ENCODE peak calls at places on chromosomes 13 and 19, in four cellular contexts. D is right lobe of liver, W is tibial nerve, Q is fibroblast of lung. P is an unnamed sample.
A peak's percentile ranks its signal among the peaks of the same experiment; 100 is the strongest.

GRCh38 chr19:7670150-7670784 is 1.4 kb downstream of the RETN start:
- DNase-seq in D (no peak), W (no peak), Q (no peak), P (no peak)

GRCh38 chr13:44932171-44932849 is 57.0 kb downstream of the NUFIP1 start:
- DNase-seq in D (no peak), W (no peak), Q (peak; percentile 83), P (no peak)

GRCh38 chr13:22800726-22801401 is 379.9 kb upstream of the SGCG start:
- DNase-seq in D (no peak), W (peak; percentile 45), Q (no peak), P (no peak)

GRCh38 chr19:35822579-35822978 is 9.9 kb upstream of the PRODH2 start:
- DNase-seq in D (no peak), W (no peak), Q (no peak), P (no peak)

GRCh38 chr19:41089955-41090354 is 1.7 kb downstream of the CYP2A13 start:
- DNase-seq in D (no peak), W (no peak), Q (no peak), P (no peak)

GRCh38 chr19:40245506-40246128 is 19.1 kb upstream of the CCNP start:
- DNase-seq in D (peak; percentile 77), W (no peak), Q (no peak), P (no peak)

GRCh38 chr19:35774274-35775045 is 904 bp upstream of the ARHGAP33 start:
- DNase-seq in D (no peak), W (no peak), Q (no peak), P (no peak)

GRCh38 chr13:24670927-24671326 is 9.3 kb upstream of the ATP12A start:
- DNase-seq in D (no peak), W (no peak), Q (peak; percentile 20), P (no peak)

GRCh38 chr19:36771275-36772231 is 1.1 kb downstream of the ZNF850 start:
- DNase-seq in D (peak; percentile 69), W (peak; percentile 36), Q (peak; percentile 94), P (peak; percentile 72)

GRCh38 chr13:41608779-41609178 is 151.4 kb downstream of the RGCC start:
- DNase-seq in D (no peak), W (no peak), Q (peak; percentile 45), P (no peak)

GRCh38 chr13:93875527-93875926 is 604.0 kb downstream of the DCT start:
- DNase-seq in D (no peak), W (no peak), Q (peak; percentile 67), P (peak; percentile 7)

GRCh38 chr13:27359203-27359821 is 65.1 kb upstream of the GTF3A start:
- DNase-seq in D (peak; percentile 69), W (peak; percentile 67), Q (peak; percentile 46), P (no peak)

GRCh38 chr19:41753159-41753558 is 2.2 kb upstream of the CEACAM6 start:
- DNase-seq in D (peak; percentile 67), W (peak; percentile 7), Q (no peak), P (no peak)

GRCh38 chr13:23960566-23961156 is 63.4 kb upstream of the C1QTNF9B start:
- DNase-seq in D (no peak), W (peak; percentile 14), Q (peak; percentile 48), P (no peak)

GRCh38 chr19:48444129-48444932 is 1.5 kb upstream of the GRWD1 start:
- DNase-seq in D (no peak), W (no peak), Q (no peak), P (no peak)

GRCh38 chr19:7673995-7674667 is 2.8 kb upstream of the MCEMP1 start:
- DNase-seq in D (peak; percentile 78), W (peak; percentile 50), Q (peak; percentile 38), P (peak; percentile 56)

GRCh38 chr19:47274891-47275865 is 493 bp downstream of the INAFM1 start:
- DNase-seq in D (peak; percentile 69), W (no peak), Q (peak; percentile 25), P (no peak)

GRCh38 chr19:39111593-39112199 is 13.9 kb upstream of the PAK4 start:
- DNase-seq in D (no peak), W (no peak), Q (no peak), P (peak; percentile 57)

GRCh38 chr13:29964181-29964845 is 113.9 kb upstream of the UBL3 start:
- DNase-seq in D (no peak), W (no peak), Q (no peak), P (no peak)

GRCh38 chr13:39159393-39159792 is 121.1 kb downstream of the NHLRC3 start:
- DNase-seq in D (no peak), W (no peak), Q (no peak), P (no peak)

GRCh38 chr19:1648926-1649541 is 3.4 kb downstream of the TCF3 start:
- DNase-seq in D (no peak), W (no peak), Q (peak; percentile 9), P (no peak)
- H3K27ac ChIP-seq in D (no peak overlapping the region), W (no peak overlapping the region), Q (no peak overlapping the region), P (no peak overlapping the region)

GRCh38 chr13:61898207-61898606 is 482.6 kb upstream of the PCDH20 start:
- DNase-seq in D (no peak), W (no peak), Q (no peak), P (no peak)
- TF ChIP-seq CTCF in D (no peak), W (no peak), Q (no peak), P (no peak)

GRCh38 chr19:49583239-49583638 is 2.1 kb downstream of the PRRG2 start:
- DNase-seq in D (no peak), W (no peak), Q (no peak), P (no peak)

GRCh38 chr19:49580264-49581006 is at the start of gene NOSIP:
- DNase-seq in D (peak; percentile 96), W (peak; percentile 94), Q (peak; percentile 96), P (peak; percentile 91)

GRCh38 chr19:49579947-49580263 is 451 bp downstream of the NOSIP start:
- DNase-seq in D (no peak), W (no peak), Q (no peak), P (no peak)

GRCh38 chr19:49579193-49579592 is 1.2 kb downstream of the NOSIP start:
- DNase-seq in D (no peak), W (no peak), Q (no peak), P (no peak)

GRCh38 chr19:49581007-49581508 is at the start of gene PRRG2:
- DNase-seq in D (no peak), W (no peak), Q (no peak), P (peak; percentile 29)
- H3K27ac ChIP-seq in D (peak within 1 kb of the TSS; percentile 46), W (peak within 1 kb of the TSS; percentile 21), Q (peak within 1 kb of the TSS; percentile 55), P (peak within 1 kb of the TSS; percentile 29)

GRCh38 chr19:51020988-51021651 is 1.6 kb upstream of the KLK10 start:
- DNase-seq in D (no peak), W (peak; percentile 40), Q (peak; percentile 32), P (no peak)
- TF ChIP-seq CTCF in D (peak; percentile 65), W (peak; percentile 35), Q (peak; percentile 49), P (peak; percentile 93)

GRCh38 chr19:32870981-32871451 is 1.4 kb upstream of the SLC7A9 start:
- DNase-seq in D (no peak), W (no peak), Q (no peak), P (no peak)
- H3K27ac ChIP-seq in D (no peak overlapping the region), W (no peak overlapping the region), Q (no peak overlapping the region), P (no peak overlapping the region)

DNA sequence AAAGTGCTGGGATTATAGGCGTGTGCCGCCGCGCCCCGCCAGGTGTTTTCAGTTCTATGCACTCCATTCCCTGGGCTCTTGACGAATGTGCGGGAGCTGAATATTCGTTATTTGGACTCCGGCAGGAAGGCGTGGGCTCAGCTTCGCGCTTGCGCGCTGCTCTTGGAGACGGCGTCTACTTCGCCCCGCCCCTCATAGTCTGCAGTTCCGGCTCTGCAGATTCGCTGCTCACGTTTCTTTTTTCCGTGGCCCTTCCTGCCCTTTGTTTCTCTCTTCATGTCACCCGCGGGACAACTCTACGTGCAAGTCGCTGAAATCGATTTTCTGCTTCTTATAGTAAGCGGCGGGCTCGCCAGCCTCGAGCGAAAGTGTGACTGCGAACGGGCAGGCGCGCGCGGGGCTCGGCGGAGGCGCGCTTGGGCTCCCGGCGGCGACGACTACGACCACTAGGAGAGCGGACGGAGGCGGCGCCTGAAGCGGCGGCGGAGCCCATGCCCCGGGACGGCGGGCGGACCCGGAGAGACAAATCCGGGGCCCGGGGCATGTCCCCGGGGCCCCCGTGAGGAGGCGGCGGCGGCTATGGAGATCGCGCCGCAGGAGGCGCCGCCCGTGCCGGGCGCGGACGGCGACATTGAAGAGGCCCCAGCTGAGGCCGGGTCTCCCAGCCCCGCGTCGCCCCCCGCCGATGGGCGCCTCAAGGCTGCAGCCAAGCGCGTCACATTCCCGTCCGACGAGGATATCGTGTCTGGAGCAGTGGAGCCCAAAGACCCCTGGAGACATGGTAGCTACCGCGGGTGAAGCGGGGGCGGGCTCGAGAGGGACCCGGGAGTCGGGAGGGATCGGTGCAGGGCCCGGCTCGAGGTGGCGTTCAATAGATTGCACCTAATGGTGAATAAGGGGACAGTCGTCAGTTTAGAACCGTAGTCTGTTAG is at the start of gene PPP1R37:
- DNase-seq in D (peak; percentile 96), W (peak; percentile 92), Q (peak; percentile 97), P (peak; percentile 96)
- TF ChIP-seq CTCF in D (peak; percentile 20), W (peak; percentile 58), Q (no peak), P (peak; percentile 50)

DNA sequence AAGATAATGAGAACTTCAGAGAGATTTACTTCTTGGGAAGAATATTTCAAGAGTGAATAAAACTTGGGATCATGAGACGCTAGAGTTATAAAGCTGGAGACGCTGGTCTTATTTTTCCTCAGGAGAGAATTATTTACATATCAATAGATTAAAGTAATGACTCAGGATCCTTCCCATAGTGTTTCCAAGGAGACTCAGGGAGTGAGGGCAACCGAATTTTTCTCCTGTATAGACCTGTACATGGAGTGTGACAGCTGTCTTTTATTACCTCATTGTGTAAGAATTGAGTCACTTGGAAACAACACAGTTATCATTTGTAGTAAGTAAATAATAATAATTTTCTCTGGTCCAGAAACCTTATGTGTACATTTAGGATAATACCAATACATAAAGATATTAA is 1905.5 kb downstream of the OLFM4 start:
- DNase-seq in D (no peak), W (no peak), Q (no peak), P (peak; percentile 83)
- H3K27ac ChIP-seq in D (no peak overlapping the region), W (no peak overlapping the region), Q (no peak overlapping the region), P (peak overlapping the region; percentile 19)

DNA sequence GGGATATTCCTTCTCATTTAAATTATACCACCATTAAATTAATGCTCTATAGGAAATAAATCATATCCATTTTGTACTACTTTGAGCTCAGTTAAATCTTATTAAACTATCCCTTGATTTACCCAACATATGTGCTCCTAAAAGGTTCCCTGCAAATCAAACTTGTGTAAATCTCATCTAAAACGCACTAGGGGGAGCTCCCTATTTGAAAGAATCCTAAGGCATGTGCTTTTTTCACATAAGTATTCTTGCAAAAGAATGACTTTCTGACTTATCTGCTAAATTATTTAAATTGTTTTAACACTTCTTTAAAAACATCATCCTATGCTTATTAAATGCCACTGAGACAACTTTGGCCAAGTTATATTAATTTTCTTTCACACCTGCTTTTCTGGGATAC is 7.9 kb downstream of the INTS6 start:
- DNase-seq in D (no peak), W (no peak), Q (peak; percentile 49), P (no peak)
- TF ChIP-seq CTCF in D (peak; percentile 30), W (no peak), Q (peak; percentile 38), P (peak; percentile 67)

GRCh38 chr19:44607917-44608316 is 5.4 kb upstream of the IGSF23 start:
- DNase-seq in D (no peak), W (no peak), Q (no peak), P (no peak)
- H3K27ac ChIP-seq in D (no peak overlapping the region), W (no peak overlapping the region), Q (no peak overlapping the region), P (no peak overlapping the region)

GRCh38 chr13:40570930-40571329 is 95.5 kb downstream of the FOXO1 start:
- DNase-seq in D (no peak), W (no peak), Q (no peak), P (no peak)
- TF ChIP-seq CTCF in D (no peak), W (no peak), Q (no peak), P (no peak)

P was measured in foreskin keratinocyte.